ENCODE peak calls at places on chromosome 13, in seven cellular contexts. D is cardiac muscle cell, I is dorsolateral prefrontal cortex, M is heart right ventricle, W is fibroblast of mammary gland, P is esophagus squamous epithelium, C is bronchial epithelial cell. X is an unnamed sample.

GRCh38 chr13:105537113-105537512 is 998.3 kb downstream of the EFNB2 start:
- DNase-seq in C (no peak), P (no peak), I (no peak), W (no peak), D (no peak), M (no peak), X (no peak)

GRCh38 chr13:32969516-32969941 is 46.7 kb upstream of the KL start:
- DNase-seq in M (peak; percentile 29), I (no peak), W (peak; percentile 64), P (no peak), C (no peak), D (peak; percentile 61), X (peak; percentile 36)

GRCh38 chr13:84896128-84896527 is 903.1 kb downstream of the SLITRK6 start:
- DNase-seq in C (peak; percentile 57), D (peak; percentile 76), I (peak; percentile 33), M (no peak), P (no peak), W (peak; percentile 65), X (peak; percentile 62)

GRCh38 chr13:48072304-48072703 is 22.6 kb downstream of the MED4 start:
- DNase-seq in C (peak; percentile 75), I (no peak), M (no peak), D (no peak), W (peak; percentile 28), P (no peak), X (no peak)

GRCh38 chr13:27168870-27169525 is 2.6 kb downstream of the USP12 start:
- DNase-seq in M (no peak), W (peak; percentile 36), C (peak; percentile 20), P (no peak), D (peak; percentile 12), I (no peak), X (no peak)

GRCh38 chr13:110289661-110290060 is 17.3 kb downstream of the COL4A1 start:
- DNase-seq in I (no peak), D (no peak), W (no peak), C (no peak), P (no peak), M (no peak), X (no peak)

GRCh38 chr13:45943965-45944364 is 92.4 kb upstream of the SIAH3 start:
- DNase-seq in M (no peak), W (no peak), P (no peak), I (no peak), D (peak; percentile 45), C (no peak), X (no peak)

GRCh38 chr13:106178816-106179215 is 356.6 kb downstream of the EFNB2 start:
- DNase-seq in I (no peak), P (no peak), W (no peak), C (no peak), D (no peak), M (no peak), X (no peak)

GRCh38 chr13:92196566-92197256 is 798.3 kb downstream of the GPC5 start:
- DNase-seq in M (no peak), I (no peak), W (no peak), C (no peak), P (no peak), D (peak; percentile 58), X (peak; percentile 39)

GRCh38 chr13:108003626-108004025 is 211.7 kb downstream of the LIG4 start:
- DNase-seq in D (no peak), I (no peak), P (no peak), C (peak; percentile 1), W (no peak), M (no peak), X (no peak)

GRCh38 chr13:61156753-61157152 is 258.9 kb downstream of the PCDH20 start:
- DNase-seq in D (peak; percentile 40), I (no peak), P (no peak), C (no peak), M (no peak), W (no peak), X (no peak)

GRCh38 chr13:66714795-66715194 is 515.3 kb downstream of the PCDH9 start:
- DNase-seq in W (no peak), D (peak; percentile 1), M (no peak), C (peak; percentile 20), P (no peak), I (no peak), X (no peak)

GRCh38 chr13:89281331-89281730 is 1610.2 kb downstream of the SLITRK5 start:
- DNase-seq in I (no peak), M (no peak), W (no peak), C (no peak), P (no peak), D (no peak), X (no peak)

GRCh38 chr13:29516880-29517279 is 78.6 kb downstream of the SLC7A1 start:
- DNase-seq in P (no peak), C (no peak), W (no peak), M (no peak), D (no peak), I (no peak), X (no peak)

GRCh38 chr13:101454767-101455166 is 2.3 kb downstream of the ITGBL1 start:
- DNase-seq in M (no peak), P (no peak), D (peak; percentile 3), C (peak; percentile 76), I (no peak), W (no peak), X (peak; percentile 64)

GRCh38 chr13:47519626-47520025 is 481.4 kb downstream of the SUCLA2 start:
- DNase-seq in C (no peak), I (no peak), P (no peak), D (no peak), M (no peak), W (peak; percentile 62), X (no peak)

GRCh38 chr13:51262501-51263211 is 40.5 kb downstream of the FAM124A start:
- DNase-seq in P (no peak), C (no peak), W (no peak), M (no peak), I (no peak), D (no peak), X (no peak)

GRCh38 chr13:80483157-80483556 is 142.2 kb upstream of the SPRY2 start:
- DNase-seq in W (no peak), I (no peak), D (no peak), M (no peak), P (no peak), C (no peak), X (no peak)

GRCh38 chr13:41224113-41225110 is 30.0 kb upstream of the KBTBD7 start:
- DNase-seq in P (no peak), M (no peak), W (peak; percentile 74), C (peak; percentile 44), D (peak; percentile 32), I (no peak), X (peak; percentile 74)

GRCh38 chr13:47433461-47434005 is 536.7 kb upstream of the HTR2A start:
- DNase-seq in P (no peak), M (no peak), C (no peak), D (no peak), I (no peak), W (peak; percentile 80), X (peak; percentile 51)

GRCh38 chr13:72648513-72649065 is 78.8 kb downstream of the MZT1 start:
- DNase-seq in P (no peak), I (no peak), W (no peak), M (no peak), D (peak; percentile 1), C (no peak), X (no peak)

GRCh38 chr13:108369412-108369811 is 99.9 kb downstream of the TNFSF13B start:
- DNase-seq in D (no peak), P (no peak), C (no peak), W (no peak), M (no peak), I (no peak), X (no peak)

GRCh38 chr13:93226623-93227279 is at the start of gene GPC6:
- DNase-seq in M (no peak), D (peak; percentile 97), I (peak; percentile 46), P (no peak), W (peak; percentile 94), C (peak; percentile 58), X (peak; percentile 96)
- H3K4me3 ChIP-seq in M (peak within 1 kb of the TSS; percentile 64), D (peak within 1 kb of the TSS; percentile 84), I (peak within 1 kb of the TSS; percentile 72), P (peak within 1 kb of the TSS; percentile 45), W (peak within 1 kb of the TSS; percentile 82), C (peak within 1 kb of the TSS; percentile 50), X (peak within 1 kb of the TSS; percentile 83)

DNA sequence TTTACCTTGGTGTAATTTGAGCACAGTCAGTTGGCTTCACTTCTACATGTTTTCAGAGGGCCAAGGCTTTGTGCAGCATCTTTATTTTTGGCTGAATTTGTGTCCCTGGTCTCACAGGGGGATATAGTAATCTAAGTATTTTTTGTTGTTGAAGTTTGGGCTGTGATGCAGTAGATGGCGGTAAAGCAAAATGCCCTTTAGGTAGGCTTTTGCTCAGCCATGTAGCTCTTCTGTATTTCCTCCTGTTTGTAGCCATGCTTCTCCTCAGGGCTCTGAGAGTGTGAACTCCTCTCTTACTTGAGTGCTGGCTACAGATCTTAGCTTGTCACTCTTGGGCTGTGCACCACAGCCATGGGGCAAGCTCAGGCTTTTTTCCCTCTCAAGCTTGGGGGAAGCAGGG is 328.6 kb downstream of the SLITRK5 start:
- DNase-seq in W (peak; percentile 22), C (peak; percentile 1), D (no peak), P (no peak), I (no peak), M (no peak), X (no peak)
- TF ChIP-seq CTCF in W (peak; percentile 27), C (peak; percentile 5), D (no peak), P (no peak), I (no peak), M (no peak), X (no peak)

GRCh38 chr13:114323349-114323748 is 9.0 kb downstream of the CHAMP1 start:
- DNase-seq in I (no peak), C (no peak), W (no peak), M (no peak), D (no peak), P (no peak), X (no peak)

GRCh38 chr13:114318624-114319023 is 4.3 kb downstream of the CHAMP1 start:
- DNase-seq in M (no peak), W (no peak), I (no peak), C (no peak), D (no peak), P (no peak), X (no peak)

GRCh38 chr13:114319441-114319871 is 5.2 kb downstream of the CHAMP1 start:
- DNase-seq in M (no peak), W (peak; percentile 88), P (no peak), C (no peak), I (no peak), D (peak; percentile 58), X (peak; percentile 71)

GRCh38 chr13:114321256-114321655 is 7.0 kb downstream of the CHAMP1 start:
- DNase-seq in D (no peak), W (no peak), C (no peak), P (no peak), M (no peak), I (no peak), X (no peak)

DNA sequence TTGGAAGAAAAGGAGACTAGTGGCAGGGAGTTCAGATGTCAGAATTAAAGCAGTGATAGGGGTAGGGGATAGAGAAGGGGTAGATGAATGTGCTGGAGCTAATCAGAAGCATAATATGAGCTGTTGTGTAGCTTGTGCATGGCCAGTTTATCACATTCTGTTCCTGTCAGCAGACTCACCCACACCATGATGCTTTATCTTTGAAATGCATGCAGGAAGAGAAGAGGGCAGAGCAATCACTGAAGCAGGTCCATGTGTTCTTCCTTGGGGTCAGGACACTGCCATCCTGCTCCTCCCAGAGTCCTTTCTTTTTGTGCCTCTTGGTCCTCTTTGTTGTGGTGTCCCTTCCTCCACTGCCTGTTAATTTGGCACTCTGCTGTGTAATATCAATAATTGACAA is 5.8 kb downstream of the CHAMP1 start:
- DNase-seq in W (no peak), M (no peak), P (no peak), I (no peak), D (no peak), C (no peak), X (no peak)
- H3K4me3 ChIP-seq in W (no peak overlapping the region), M (no peak overlapping the region), P (no peak overlapping the region), I (no peak overlapping the region), D (no peak overlapping the region), C (no peak overlapping the region), X (no peak overlapping the region)

GRCh38 chr13:111604087-111604486 is 283.6 kb downstream of the TEX29 start:
- DNase-seq in W (no peak), C (no peak), M (no peak), I (no peak), D (no peak), P (no peak), X (no peak)
- TF ChIP-seq CTCF in W (no peak), C (no peak), M (no peak), I (no peak), D (no peak), P (no peak), X (no peak)